ENCODE peak calls at places on chromosomes 16 and 17, in four cellular contexts. F, Y, M and I are unnamed samples.

GRCh38 chr17:74157366-74157765 is 46.1 kb upstream of the RPL38 start:
- DNase-seq in F (no peak), M (no peak), Y (no peak), I (no peak)

GRCh38 chr16:13997933-13998332 is 73.2 kb upstream of the MRTFB start:
- DNase-seq in F (no peak), Y (no peak), M (no peak), I (no peak)

GRCh38 chr16:9837481-9837880 is 344.7 kb downstream of the GRIN2A start:
- DNase-seq in F (no peak), M (no peak), Y (no peak), I (no peak)

GRCh38 chr17:82650723-82651122 is 2.5 kb upstream of the WDR45B start:
- DNase-seq in Y (no peak), M (no peak), F (no peak), I (no peak)

GRCh38 chr16:3101018-3101840 is 2.1 kb upstream of the ZSCAN10 start:
- DNase-seq in F (no peak), Y (peak; percentile 61), M (peak; percentile 31), I (no peak)

GRCh38 chr17:57517519-57518342 is 227.4 kb downstream of the CCDC182 start:
- DNase-seq in Y (no peak), F (no peak), M (no peak), I (no peak)

GRCh38 chr17:29838961-29839360 is 91.1 kb downstream of the SSH2 start:
- DNase-seq in Y (peak; percentile 53), M (no peak), F (peak; percentile 59), I (peak; percentile 83)

GRCh38 chr17:80123791-80124190 is 22.4 kb downstream of the GAA start:
- DNase-seq in M (no peak), Y (no peak), F (no peak), I (no peak)

GRCh38 chr17:50046667-50047066 is 9.2 kb upstream of the ITGA3 start:
- DNase-seq in M (no peak), Y (no peak), F (no peak), I (no peak)

GRCh38 chr16:526181-527014 is 1.1 kb upstream of the CAPN15 start:
- DNase-seq in F (no peak), Y (peak; percentile 54), M (no peak), I (no peak)

GRCh38 chr17:77531002-77531401 is 390.2 kb downstream of the SEC14L1 start:
- DNase-seq in F (no peak), M (no peak), Y (no peak), I (no peak)